ENCODE peak calls at places on chromosomes 16 and 17, in nine cellular contexts. K is lower lobe of right lung, T is neural progenitor cell, E is aorta, J is tibial artery, P is heart right ventricle, C is esophagus squamous epithelium, D is left ventricle myocardium inferior, G is GM23248. O is an unnamed sample. For H3K27me3 and H3K4me1, the result is how much of the 10 kb centered on the place peaks cover.

GRCh38 chr17:68646626-68647526 is 45.7 kb upstream of the FAM20A start:
- DNase-seq in K (no peak), T (no peak), E (no peak), J (no peak), P (no peak), C (no peak), D (no peak), G (peak), O (no peak)

GRCh38 chr17:48588074-48588415 is 2.0 kb downstream of the HOXB3 start:
- DNase-seq in K (no peak), T (no peak), E (no peak), J (no peak), P (no peak), C (no peak), D (no peak), G (no peak), O (no peak)

GRCh38 chr17:58306131-58306951 is 22.3 kb downstream of the TSPOAP1 start:
- DNase-seq in K (no peak), T (no peak), E (no peak), J (peak), P (no peak), C (no peak), D (no peak), G (no peak), O (no peak)

GRCh38 chr16:27389272-27389961 is 12.6 kb upstream of the IL21R start:
- DNase-seq in K (no peak), T (no peak), E (no peak), J (no peak), P (no peak), C (no peak), D (no peak), G (no peak), O (no peak)

GRCh38 chr17:41734139-41734948 is at the start of gene HAP1:
- DNase-seq in K (no peak), T (peak), E (no peak), J (no peak), P (no peak), C (no peak), D (no peak), G (peak), O (peak)

GRCh38 chr16:20866161-20866772 is 33.9 kb downstream of the DCUN1D3 start:
- DNase-seq in K (no peak), T (peak), E (peak), J (peak), P (peak), C (no peak), D (no peak), G (peak), O (peak)

GRCh38 chr17:1976000-1976682 is 49.0 kb downstream of the RTN4RL1 start:
- DNase-seq in K (no peak), T (no peak), E (no peak), J (no peak), P (no peak), C (no peak), D (no peak), G (no peak), O (no peak)

GRCh38 chr16:75289189-75289588 is 37.8 kb upstream of the BCAR1 start:
- DNase-seq in K (no peak), T (no peak), E (no peak), J (no peak), P (no peak), C (no peak), D (no peak), G (peak), O (no peak)

GRCh38 chr17:27349540-27350021 is 55.7 kb downstream of the WSB1 start:
- DNase-seq in K (no peak), T (no peak), E (no peak), J (no peak), P (no peak), C (no peak), D (no peak), G (no peak), O (no peak)

GRCh38 chr17:269616-270514 is 82.7 kb downstream of the RPH3AL start:
- DNase-seq in K (peak), T (no peak), E (peak), J (peak), P (no peak), C (no peak), D (no peak), G (no peak), O (no peak)

GRCh38 chr16:72380283-72380682 is 208.3 kb upstream of the PMFBP1 start:
- DNase-seq in K (no peak), T (peak), E (no peak), J (no peak), P (no peak), C (no peak), D (no peak), G (no peak), O (peak)

GRCh38 chr16:15427648-15428239 is 6.6 kb upstream of the BMERB1 start:
- DNase-seq in K (peak), T (peak), E (peak), J (peak), P (peak), C (no peak), D (peak), G (peak), O (peak)

GRCh38 chr16:22161999-22162657 is at the start of gene SDR42E2:
- DNase-seq in K (no peak), T (peak), E (no peak), J (no peak), P (no peak), C (no peak), D (no peak), G (no peak), O (no peak)

GRCh38 chr16:27436921-27437650 is 35.1 kb downstream of the IL21R start:
- DNase-seq in K (no peak), T (no peak), E (no peak), J (no peak), P (no peak), C (no peak), D (no peak), G (no peak), O (no peak)

GRCh38 chr17:48637323-48638260 is 11.4 kb upstream of the HOXB9 start:
- DNase-seq in K (no peak), T (no peak), E (no peak), J (no peak), P (no peak), C (no peak), D (no peak), G (peak), O (no peak)

GRCh38 chr17:34761646-34762045 is 182.3 kb downstream of the TMEM132E start:
- DNase-seq in K (no peak), T (no peak), E (no peak), J (no peak), P (no peak), C (no peak), D (no peak), G (no peak), O (no peak)

GRCh38 chr17:46013502-46014165 is 14.6 kb downstream of the STH start:
- DNase-seq in K (no peak), T (peak), E (no peak), J (no peak), P (no peak), C (no peak), D (no peak), G (peak), O (no peak)

GRCh38 chr16:82650804-82651203 is 24.0 kb downstream of the CDH13 start:
- DNase-seq in K (no peak), T (no peak), E (no peak), J (no peak), P (no peak), C (no peak), D (no peak), G (no peak), O (no peak)

GRCh38 chr17:83178533-83179201 is 99.3 kb downstream of the METRNL start:
- DNase-seq in K (no peak), T (peak), E (no peak), J (peak), P (no peak), C (no peak), D (no peak), G (no peak), O (peak)

GRCh38 chr17:7258731-7259554 is 3.3 kb downstream of the CLDN7 start:
- DNase-seq in K (peak), T (no peak), E (peak), J (no peak), P (no peak), C (no peak), D (no peak), G (peak), O (no peak)

GRCh38 chr17:46810837-46811236 is 7.7 kb downstream of the WNT3 start:
- DNase-seq in K (no peak), T (no peak), E (no peak), J (no peak), P (no peak), C (no peak), D (no peak), G (no peak), O (no peak)

GRCh38 chr16:86854058-86854621 is 275.8 kb downstream of the FOXL1 start:
- DNase-seq in K (no peak), T (no peak), E (no peak), J (no peak), P (no peak), C (no peak), D (no peak), G (peak), O (no peak)

GRCh38 chr16:63890072-63890471 is 1231.8 kb downstream of the CDH11 start:
- DNase-seq in K (no peak), T (no peak), E (no peak), J (no peak), P (no peak), C (no peak), D (no peak), G (peak), O (no peak)

GRCh38 chr16:77582956-77583355 is 139.4 kb upstream of the NUDT7 start:
- DNase-seq in K (no peak), T (peak), E (no peak), J (no peak), P (no peak), C (no peak), D (no peak), G (no peak), O (no peak)

GRCh38 chr17:34720760-34721159 is 141.4 kb downstream of the TMEM132E start:
- DNase-seq in K (no peak), T (no peak), E (no peak), J (no peak), P (no peak), C (no peak), D (no peak), G (peak), O (no peak)

GRCh38 chr16:51592013-51592501 is 441.0 kb upstream of the SALL1 start:
- DNase-seq in K (no peak), T (peak), E (no peak), J (no peak), P (no peak), C (no peak), D (no peak), G (no peak), O (no peak)

GRCh38 chr16:24671455-24671954 is 57.9 kb upstream of the TNRC6A start:
- DNase-seq in K (no peak), T (no peak), E (no peak), J (no peak), P (no peak), C (no peak), D (no peak), G (no peak), O (no peak)

GRCh38 chr16:4820652-4821051 is 18.2 kb upstream of the ROGDI start:
- DNase-seq in K (no peak), T (no peak), E (no peak), J (no peak), P (peak), C (no peak), D (no peak), G (no peak), O (no peak)

GRCh38 chr17:27944546-27945332 is 51.6 kb upstream of the LYRM9 start:
- DNase-seq in K (no peak), T (no peak), E (no peak), J (no peak), P (no peak), C (no peak), D (no peak), G (no peak), O (no peak)

GRCh38 chr16:31073823-31074072 is 292 bp downstream of the ZNF668 start:
- DNase-seq in K (no peak), T (no peak), E (no peak), J (no peak), P (no peak), C (no peak), D (no peak), G (no peak), O (no peak)

GRCh38 chr17:28343491-28343932 is 8.0 kb downstream of the TNFAIP1 start:
- DNase-seq in K (no peak), T (no peak), E (no peak), J (no peak), P (no peak), C (no peak), D (no peak), G (no peak), O (no peak)

GRCh38 chr17:233473-233941 is 52.1 kb upstream of the DOC2B start:
- DNase-seq in K (peak), T (no peak), E (peak), J (peak), P (no peak), C (no peak), D (peak), G (no peak), O (no peak)

GRCh38 chr17:30942311-30943079 is 20.8 kb downstream of the ADAP2 start:
- DNase-seq in K (no peak), T (no peak), E (no peak), J (no peak), P (no peak), C (no peak), D (no peak), G (no peak), O (no peak)

GRCh38 chr17:2107506-2107905 is 52.6 kb downstream of the HIC1 start:
- DNase-seq in K (no peak), T (no peak), E (peak), J (peak), P (no peak), C (no peak), D (no peak), G (no peak), O (no peak)

GRCh38 chr17:69246726-69247375 is 18.2 kb upstream of the ABCA10 start:
- DNase-seq in K (no peak), T (peak), E (no peak), J (no peak), P (no peak), C (no peak), D (no peak), G (peak), O (no peak)

GRCh38 chr17:19645608-19646250 is 2.8 kb upstream of the ALDH3A2 start:
- DNase-seq in K (peak), T (peak), E (peak), J (peak), P (peak), C (no peak), D (no peak), G (peak), O (no peak)

GRCh38 chr17:50469671-50470305 is 1.1 kb upstream of the CHAD start:
- DNase-seq in K (peak), T (no peak), E (no peak), J (no peak), P (no peak), C (no peak), D (no peak), G (no peak), O (no peak)
- H3K27me3 ChIP-seq in K (under half), T (half or more), E (under half), J (under half), P (under half), C (under half), D (under half), G (under half), O (under half)

GRCh38 chr17:4501295-4501949 is 2.7 kb downstream of the SPNS2 start:
- DNase-seq in K (no peak), T (no peak), E (no peak), J (no peak), P (no peak), C (no peak), D (no peak), G (no peak), O (no peak)

GRCh38 chr17:4499431-4500187 is 928 bp downstream of the SPNS2 start:
- DNase-seq in K (no peak), T (peak), E (no peak), J (no peak), P (peak), C (no peak), D (no peak), G (no peak), O (no peak)

GRCh38 chr17:4502466-4503154 is 3.9 kb downstream of the SPNS2 start:
- DNase-seq in K (no peak), T (no peak), E (no peak), J (no peak), P (no peak), C (no peak), D (no peak), G (no peak), O (no peak)

GRCh38 chr17:4498461-4499397 is at the start of gene SPNS2:
- DNase-seq in K (peak), T (peak), E (peak), J (peak), P (peak), C (no peak), D (peak), G (peak), O (peak)

DNA sequence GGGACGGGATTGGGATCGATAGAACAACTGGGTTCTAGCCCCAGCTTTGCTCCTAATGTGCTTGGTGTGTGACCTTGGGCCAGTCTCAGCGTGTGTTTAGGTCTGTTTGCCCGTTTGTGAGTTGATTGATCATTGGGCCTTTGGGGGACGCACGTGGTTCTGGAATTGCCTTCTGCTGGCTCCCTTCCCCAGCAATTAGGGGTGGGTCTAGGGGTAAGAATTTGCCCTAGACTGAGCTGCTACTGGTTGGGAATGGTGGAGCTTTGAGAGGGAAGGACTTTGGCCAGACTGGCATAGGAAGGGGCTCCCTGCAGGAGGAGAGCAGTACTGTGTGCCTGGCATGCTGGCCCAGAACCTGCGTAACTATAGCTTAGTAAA is 1.5 kb downstream of the SPNS2 start:
- DNase-seq in K (no peak), T (no peak), E (no peak), J (no peak), P (no peak), C (no peak), D (no peak), G (no peak), O (no peak)
- H3K4me3 ChIP-seq in K (peak), T (peak), E (no peak), J (peak), P (peak), C (peak), D (peak), G (no peak), O (no peak)

DNA sequence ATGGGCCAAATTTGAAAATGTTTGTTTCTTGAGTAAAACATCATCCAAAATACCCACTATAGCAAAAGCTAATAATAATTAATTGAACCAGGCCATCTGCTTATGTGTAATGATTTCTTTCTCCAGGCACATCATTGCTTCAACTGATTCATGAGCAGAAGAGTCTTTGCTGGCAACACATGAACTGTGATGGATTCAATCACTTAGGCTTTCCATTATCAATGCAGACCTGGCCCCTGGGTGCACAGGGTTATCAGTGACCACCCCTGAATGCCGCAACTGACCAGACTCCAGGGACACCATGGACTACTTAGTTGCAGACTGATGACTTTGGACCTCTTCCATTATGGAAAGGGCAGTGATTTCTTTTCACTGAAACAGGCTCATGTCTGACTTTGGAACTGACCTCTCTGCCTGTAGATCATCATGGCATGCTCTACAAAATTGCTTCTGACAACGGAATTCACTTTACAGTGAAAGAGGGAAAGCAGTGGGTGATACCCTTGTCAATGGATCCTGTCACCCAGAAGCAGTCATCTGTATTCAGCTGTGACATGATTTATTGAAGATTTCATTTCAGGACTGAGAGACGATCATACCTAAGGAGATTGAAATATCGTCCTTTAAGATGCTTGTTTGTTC is 448.8 kb downstream of the SLC39A11 start:
- DNase-seq in K (no peak), T (no peak), E (no peak), J (no peak), P (no peak), C (no peak), D (no peak), G (no peak), O (no peak)
- H3K4me1 ChIP-seq in K (under half), T (under half), E (under half), J (under half), P (under half), C (under half), D (under half), G (under half), O (under half)

GRCh38 chr16:67533024-67533560 is 4.5 kb downstream of the RIPOR1 start:
- DNase-seq in K (no peak), T (no peak), E (no peak), J (no peak), P (no peak), C (no peak), D (no peak), G (no peak), O (no peak)
- H3K27me3 ChIP-seq in K (under half), T (half or more), E (under half), J (under half), P (under half), C (under half), D (under half), G (under half), O (under half)

DNA sequence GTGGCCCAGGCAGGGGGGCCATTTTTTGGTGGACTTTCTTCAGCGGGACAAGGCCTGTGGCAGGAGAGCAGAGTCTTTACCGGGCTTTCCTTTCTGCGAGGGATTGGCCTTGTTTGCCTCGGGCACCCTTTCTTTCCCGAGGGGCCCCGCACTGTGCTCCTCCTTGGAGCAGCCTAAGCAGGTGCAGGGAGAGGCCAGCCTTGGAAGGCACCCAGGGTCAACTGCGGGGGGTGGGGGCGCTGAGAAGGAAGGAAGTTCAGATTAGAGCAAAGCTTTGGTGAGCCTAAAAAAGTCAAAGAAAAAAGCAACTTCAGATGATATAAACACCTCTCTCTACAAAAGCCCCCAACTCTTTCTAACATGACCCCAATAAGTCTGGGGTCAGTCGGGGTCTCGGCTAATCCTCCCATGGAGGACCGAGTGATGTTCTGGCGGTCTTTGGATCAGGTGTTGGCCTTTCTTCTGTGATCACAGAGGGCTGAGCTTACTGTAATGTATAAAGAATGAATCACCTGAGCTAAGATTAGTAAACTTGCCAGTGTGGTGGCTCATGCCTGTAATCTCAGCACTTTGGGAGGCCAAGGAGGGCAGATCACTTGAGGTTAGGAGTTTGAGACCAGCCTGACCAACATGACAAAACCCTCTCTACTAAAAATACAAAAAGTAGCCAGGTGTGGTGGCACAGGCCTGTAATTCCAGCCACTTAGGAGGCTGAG is 63.0 kb downstream of the PGS1 start:
- DNase-seq in K (no peak), T (no peak), E (no peak), J (no peak), P (no peak), C (no peak), D (no peak), G (no peak), O (no peak)
- H3K4me3 ChIP-seq in K (no peak), T (no peak), E (no peak), J (no peak), P (no peak), C (no peak), D (no peak), G (no peak), O (no peak)

DNA sequence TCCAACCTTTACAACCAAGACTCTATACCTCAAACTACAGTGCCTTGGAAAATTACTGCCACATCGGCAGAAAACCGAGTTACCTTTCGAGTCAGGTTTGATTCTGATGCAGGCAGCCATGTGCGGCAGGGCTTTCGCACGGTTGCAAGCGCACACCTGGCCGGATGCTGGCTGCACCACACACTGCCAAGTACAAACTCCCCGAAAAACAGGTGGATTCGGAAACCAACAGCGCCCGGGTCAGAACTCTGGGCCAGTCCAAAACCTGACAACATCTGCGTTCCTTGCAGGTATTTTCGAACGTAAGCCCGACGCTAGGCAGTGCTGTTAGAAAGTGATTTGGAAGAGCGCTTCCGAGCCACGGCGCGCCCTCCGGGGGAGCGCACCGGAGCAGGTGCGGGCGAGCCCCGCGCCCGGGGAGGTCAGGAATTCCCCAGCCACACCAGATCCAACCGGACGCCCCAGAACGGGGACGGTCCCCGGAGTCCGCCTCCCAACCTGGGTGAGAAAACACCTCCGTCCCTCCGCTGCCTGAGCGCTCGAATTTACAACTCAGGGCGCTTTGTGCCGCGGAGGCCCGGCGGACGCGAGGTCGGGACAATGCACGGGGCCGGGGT is 1.2 kb downstream of the USP7 start:
- DNase-seq in K (no peak), T (peak), E (no peak), J (no peak), P (peak), C (peak), D (no peak), G (peak), O (no peak)
- H3K4me1 ChIP-seq in K (half or more), T (under half), E (under half), J (half or more), P (under half), C (half or more), D (half or more), G (under half), O (under half)